ENCODE peak calls at places on chromosomes 13 and 19, in eight cellular contexts. M is naive thymus-derived CD8-positive, alpha-beta T cell; V is kidney glomerular epithelial cell; J is COR-L47; Z is KBM-7; K is GM06990; R is BE2C; C is neural crest cell. U is an unnamed sample.

GRCh38 chr13:98050041-98050466 is 92.8 kb upstream of the FARP1 start:
- DNase-seq in K (no peak), C (no peak), Z (no peak), V (peak; percentile 41), R (peak; percentile 66), J (no peak), M (no peak), U (no peak)

GRCh38 chr13:67048793-67049150 is 181.4 kb downstream of the PCDH9 start:
- DNase-seq in M (no peak), V (peak; percentile 58), R (no peak), K (no peak), J (no peak), C (no peak), Z (no peak), U (no peak)

GRCh38 chr19:16367269-16367683 is 42.6 kb downstream of the KLF2 start:
- DNase-seq in M (peak; percentile 63), V (no peak), Z (peak; percentile 67), R (no peak), K (peak; percentile 72), J (no peak), C (no peak), U (no peak)

GRCh38 chr19:16542045-16542893 is at the start of gene CHERP:
- DNase-seq in Z (peak; percentile 96), C (peak; percentile 90), R (peak; percentile 95), K (peak; percentile 96), V (peak; percentile 84), J (peak; percentile 90), M (peak; percentile 95), U (peak; percentile 49)

GRCh38 chr13:31905896-31906295 is 125.7 kb upstream of the FRY start:
- DNase-seq in C (no peak), J (no peak), Z (no peak), M (no peak), R (no peak), V (no peak), K (no peak), U (no peak)

GRCh38 chr13:42615691-42616090 is 41.7 kb downstream of the TNFSF11 start:
- DNase-seq in M (no peak), R (no peak), K (no peak), V (no peak), Z (no peak), J (no peak), C (no peak), U (no peak)

GRCh38 chr13:103884139-103884723 is 818.0 kb upstream of the SLC10A2 start:
- DNase-seq in K (no peak), M (no peak), Z (peak; percentile 3), R (no peak), J (no peak), V (peak; percentile 31), C (no peak), U (no peak)

GRCh38 chr19:49149652-49150105 is 5.5 kb downstream of the HRC start:
- DNase-seq in M (no peak), K (no peak), Z (peak; percentile 80), R (peak; percentile 85), J (peak; percentile 65), C (peak; percentile 85), V (peak; percentile 53), U (peak; percentile 61)

GRCh38 chr13:67123165-67123564 is 107.0 kb downstream of the PCDH9 start:
- DNase-seq in C (no peak), V (no peak), Z (no peak), M (no peak), J (no peak), R (no peak), K (no peak), U (no peak)

U was measured in HS-5.